ENCODE peak calls at places on chromosomes 13 and 19, in five cellular contexts. One of them, this sample, is unnamed.
A peak's percentile ranks its signal among the peaks of the same experiment; 100 is the strongest.

GRCh38 chr19:5870986-5871394 is 650 bp upstream of the FUT5 start:
- DNase-seq in CD4-positive, alpha-beta T cell: no peak
- DNase-seq in AG20443: no peak
- DNase-seq in activated naive CD8-positive, alpha-beta T cell treated with anti-CD3 and anti-CD28 coated beads, Interleukin-2, amount 50 U/mL, for 24 hours: no peak
- DNase-seq in activated T-helper 2 cell treated with anti-CD3 and anti-CD28 coated beads, Interferon-gamma antibody, Interleukin-2, Interleukin-4, amounts not matched to agents 10 μg/mL and 5 μg/mL and 100 μg/mL, durations not matched to agents 14 hours and 24 hours and 36 hours: no peak
- DNase-seq in this sample: no peak

GRCh38 chr13:40403509-40404241 is 262.8 kb downstream of the FOXO1 start:
- DNase-seq in CD4-positive, alpha-beta T cell: no peak
- DNase-seq in AG20443: no peak
- DNase-seq in activated naive CD8-positive, alpha-beta T cell treated with anti-CD3 and anti-CD28 coated beads, Interleukin-2, amount 50 U/mL, for 24 hours: no peak
- DNase-seq in activated T-helper 2 cell treated with anti-CD3 and anti-CD28 coated beads, Interferon-gamma antibody, Interleukin-2, Interleukin-4, amounts not matched to agents 10 μg/mL and 5 μg/mL and 100 μg/mL, durations not matched to agents 14 hours and 24 hours and 36 hours: no peak
- DNase-seq in this sample: no peak

GRCh38 chr13:114113961-114114360 is 18.5 kb downstream of the RASA3 start:
- DNase-seq in CD4-positive, alpha-beta T cell: no peak
- DNase-seq in AG20443: no peak
- DNase-seq in activated naive CD8-positive, alpha-beta T cell treated with anti-CD3 and anti-CD28 coated beads, Interleukin-2, amount 50 U/mL, for 24 hours: peak; percentile 2
- DNase-seq in activated T-helper 2 cell treated with anti-CD3 and anti-CD28 coated beads, Interferon-gamma antibody, Interleukin-2, Interleukin-4, amounts not matched to agents 10 μg/mL and 5 μg/mL and 100 μg/mL, durations not matched to agents 14 hours and 24 hours and 36 hours: no peak
- DNase-seq in this sample: no peak

GRCh38 chr13:98476106-98476505 is 100.8 kb downstream of the STK24 start:
- DNase-seq in CD4-positive, alpha-beta T cell: peak; percentile 18
- DNase-seq in AG20443: no peak
- DNase-seq in activated naive CD8-positive, alpha-beta T cell treated with anti-CD3 and anti-CD28 coated beads, Interleukin-2, amount 50 U/mL, for 24 hours: peak; percentile 59
- DNase-seq in activated T-helper 2 cell treated with anti-CD3 and anti-CD28 coated beads, Interferon-gamma antibody, Interleukin-2, Interleukin-4, amounts not matched to agents 10 μg/mL and 5 μg/mL and 100 μg/mL, durations not matched to agents 14 hours and 24 hours and 36 hours: peak; percentile 62
- DNase-seq in this sample: no peak

GRCh38 chr13:36175621-36176020 is 38.7 kb downstream of the SOHLH2 start:
- DNase-seq in CD4-positive, alpha-beta T cell: no peak
- DNase-seq in AG20443: no peak
- DNase-seq in activated naive CD8-positive, alpha-beta T cell treated with anti-CD3 and anti-CD28 coated beads, Interleukin-2, amount 50 U/mL, for 24 hours: no peak
- DNase-seq in activated T-helper 2 cell treated with anti-CD3 and anti-CD28 coated beads, Interferon-gamma antibody, Interleukin-2, Interleukin-4, amounts not matched to agents 10 μg/mL and 5 μg/mL and 100 μg/mL, durations not matched to agents 14 hours and 24 hours and 36 hours: no peak
- DNase-seq in this sample: no peak

GRCh38 chr19:19021115-19021514 is 12.2 kb downstream of the SUGP2 start:
- DNase-seq in CD4-positive, alpha-beta T cell: no peak
- DNase-seq in AG20443: peak; percentile 52
- DNase-seq in activated naive CD8-positive, alpha-beta T cell treated with anti-CD3 and anti-CD28 coated beads, Interleukin-2, amount 50 U/mL, for 24 hours: no peak
- DNase-seq in activated T-helper 2 cell treated with anti-CD3 and anti-CD28 coated beads, Interferon-gamma antibody, Interleukin-2, Interleukin-4, amounts not matched to agents 10 μg/mL and 5 μg/mL and 100 μg/mL, durations not matched to agents 14 hours and 24 hours and 36 hours: no peak
- DNase-seq in this sample: no peak

GRCh38 chr19:51703655-51704515 is 10.8 kb downstream of the SPACA6 start:
- DNase-seq in CD4-positive, alpha-beta T cell: peak; percentile 95
- DNase-seq in AG20443: peak; percentile 98
- DNase-seq in activated naive CD8-positive, alpha-beta T cell treated with anti-CD3 and anti-CD28 coated beads, Interleukin-2, amount 50 U/mL, for 24 hours: peak; percentile 97
- DNase-seq in activated T-helper 2 cell treated with anti-CD3 and anti-CD28 coated beads, Interferon-gamma antibody, Interleukin-2, Interleukin-4, amounts not matched to agents 10 μg/mL and 5 μg/mL and 100 μg/mL, durations not matched to agents 14 hours and 24 hours and 36 hours: peak; percentile 94
- DNase-seq in this sample: peak; percentile 96

GRCh38 chr19:4454952-4455738 is 2.4 kb downstream of the UBXN6 start:
- DNase-seq in CD4-positive, alpha-beta T cell: no peak
- DNase-seq in AG20443: peak; percentile 75
- DNase-seq in activated naive CD8-positive, alpha-beta T cell treated with anti-CD3 and anti-CD28 coated beads, Interleukin-2, amount 50 U/mL, for 24 hours: no peak
- DNase-seq in activated T-helper 2 cell treated with anti-CD3 and anti-CD28 coated beads, Interferon-gamma antibody, Interleukin-2, Interleukin-4, amounts not matched to agents 10 μg/mL and 5 μg/mL and 100 μg/mL, durations not matched to agents 14 hours and 24 hours and 36 hours: no peak
- DNase-seq in this sample: peak; percentile 73

GRCh38 chr19:30385666-30386065 is 13.5 kb downstream of the ZNF536 start:
- DNase-seq in CD4-positive, alpha-beta T cell: no peak
- DNase-seq in AG20443: no peak
- DNase-seq in activated naive CD8-positive, alpha-beta T cell treated with anti-CD3 and anti-CD28 coated beads, Interleukin-2, amount 50 U/mL, for 24 hours: no peak
- DNase-seq in activated T-helper 2 cell treated with anti-CD3 and anti-CD28 coated beads, Interferon-gamma antibody, Interleukin-2, Interleukin-4, amounts not matched to agents 10 μg/mL and 5 μg/mL and 100 μg/mL, durations not matched to agents 14 hours and 24 hours and 36 hours: no peak
- DNase-seq in this sample: no peak

GRCh38 chr19:40578442-40578908 is 1.8 kb downstream of the SHKBP1 start:
- DNase-seq in CD4-positive, alpha-beta T cell: no peak
- DNase-seq in AG20443: no peak
- DNase-seq in activated naive CD8-positive, alpha-beta T cell treated with anti-CD3 and anti-CD28 coated beads, Interleukin-2, amount 50 U/mL, for 24 hours: no peak
- DNase-seq in activated T-helper 2 cell treated with anti-CD3 and anti-CD28 coated beads, Interferon-gamma antibody, Interleukin-2, Interleukin-4, amounts not matched to agents 10 μg/mL and 5 μg/mL and 100 μg/mL, durations not matched to agents 14 hours and 24 hours and 36 hours: no peak
- DNase-seq in this sample: peak; percentile 75

GRCh38 chr19:39778763-39779162 is at the start of gene LEUTX:
- DNase-seq in CD4-positive, alpha-beta T cell: no peak
- DNase-seq in AG20443: no peak
- DNase-seq in activated naive CD8-positive, alpha-beta T cell treated with anti-CD3 and anti-CD28 coated beads, Interleukin-2, amount 50 U/mL, for 24 hours: peak; percentile 3
- DNase-seq in activated T-helper 2 cell treated with anti-CD3 and anti-CD28 coated beads, Interferon-gamma antibody, Interleukin-2, Interleukin-4, amounts not matched to agents 10 μg/mL and 5 μg/mL and 100 μg/mL, durations not matched to agents 14 hours and 24 hours and 36 hours: no peak
- DNase-seq in this sample: no peak

GRCh38 chr13:75550159-75550567 is 572 bp downstream of the UCHL3 start:
- DNase-seq in CD4-positive, alpha-beta T cell: no peak
- DNase-seq in AG20443: peak; percentile 63
- DNase-seq in activated naive CD8-positive, alpha-beta T cell treated with anti-CD3 and anti-CD28 coated beads, Interleukin-2, amount 50 U/mL, for 24 hours: peak; percentile 33
- DNase-seq in activated T-helper 2 cell treated with anti-CD3 and anti-CD28 coated beads, Interferon-gamma antibody, Interleukin-2, Interleukin-4, amounts not matched to agents 10 μg/mL and 5 μg/mL and 100 μg/mL, durations not matched to agents 14 hours and 24 hours and 36 hours: no peak
- DNase-seq in this sample: peak; percentile 74

GRCh38 chr19:2049741-2050348 is 1.2 kb downstream of the MKNK2 start:
- DNase-seq in CD4-positive, alpha-beta T cell: peak; percentile 54
- DNase-seq in AG20443: peak; percentile 67
- DNase-seq in activated naive CD8-positive, alpha-beta T cell treated with anti-CD3 and anti-CD28 coated beads, Interleukin-2, amount 50 U/mL, for 24 hours: peak; percentile 65
- DNase-seq in activated T-helper 2 cell treated with anti-CD3 and anti-CD28 coated beads, Interferon-gamma antibody, Interleukin-2, Interleukin-4, amounts not matched to agents 10 μg/mL and 5 μg/mL and 100 μg/mL, durations not matched to agents 14 hours and 24 hours and 36 hours: peak; percentile 69
- DNase-seq in this sample: peak; percentile 67

This sample was measured in testis.